ENCODE peak calls at places on chromosomes 16 and 17, in six cellular contexts. One of them, this sample, is unnamed.

GRCh38 chr16:12323007-12323699 is 346.6 kb downstream of the SNX29 start:
- DNase-seq in GM12865: peak
- DNase-seq in ascending aorta: no peak
- DNase-seq in dorsolateral prefrontal cortex: no peak
- DNase-seq in foreskin fibroblast: no peak
- DNase-seq in lung: no peak
- DNase-seq in this sample: no peak

GRCh38 chr17:80123791-80124190 is 22.4 kb downstream of the GAA start:
- DNase-seq in GM12865: no peak
- DNase-seq in ascending aorta: no peak
- DNase-seq in dorsolateral prefrontal cortex: no peak
- DNase-seq in foreskin fibroblast: no peak
- DNase-seq in lung: no peak
- DNase-seq in this sample: no peak

GRCh38 chr17:49590874-49591273 is 15.2 kb downstream of the NXPH3 start:
- DNase-seq in GM12865: no peak
- DNase-seq in ascending aorta: no peak
- DNase-seq in dorsolateral prefrontal cortex: no peak
- DNase-seq in foreskin fibroblast: no peak
- DNase-seq in lung: no peak
- DNase-seq in this sample: no peak

GRCh38 chr17:14302421-14303099 is 1.7 kb downstream of the HS3ST3B1 start:
- DNase-seq in GM12865: peak
- DNase-seq in ascending aorta: peak
- DNase-seq in dorsolateral prefrontal cortex: peak
- DNase-seq in foreskin fibroblast: peak
- DNase-seq in lung: peak
- DNase-seq in this sample: no peak

GRCh38 chr17:6178959-6179358 is 108.8 kb downstream of the WSCD1 start:
- DNase-seq in GM12865: no peak
- DNase-seq in ascending aorta: no peak
- DNase-seq in dorsolateral prefrontal cortex: no peak
- DNase-seq in foreskin fibroblast: no peak
- DNase-seq in lung: no peak
- DNase-seq in this sample: no peak

GRCh38 chr17:68344701-68345136 is 53.4 kb downstream of the ARSG start:
- DNase-seq in GM12865: no peak
- DNase-seq in ascending aorta: no peak
- DNase-seq in dorsolateral prefrontal cortex: no peak
- DNase-seq in foreskin fibroblast: no peak
- DNase-seq in lung: no peak
- DNase-seq in this sample: no peak

GRCh38 chr16:70778901-70779309 is 22.1 kb downstream of the VAC14 start:
- DNase-seq in GM12865: no peak
- DNase-seq in ascending aorta: peak
- DNase-seq in dorsolateral prefrontal cortex: no peak
- DNase-seq in foreskin fibroblast: peak
- DNase-seq in lung: peak
- DNase-seq in this sample: peak

GRCh38 chr16:57276596-57276995 is 7.9 kb downstream of the PLLP start:
- DNase-seq in GM12865: no peak
- DNase-seq in ascending aorta: no peak
- DNase-seq in dorsolateral prefrontal cortex: no peak
- DNase-seq in foreskin fibroblast: no peak
- DNase-seq in lung: no peak
- DNase-seq in this sample: no peak

GRCh38 chr16:56193951-56194726 is 2.9 kb downstream of the GNAO1 start:
- DNase-seq in GM12865: peak
- DNase-seq in ascending aorta: peak
- DNase-seq in dorsolateral prefrontal cortex: peak
- DNase-seq in foreskin fibroblast: peak
- DNase-seq in lung: peak
- DNase-seq in this sample: peak

GRCh38 chr17:17683710-17684365 is 2.6 kb downstream of the RAI1 start:
- DNase-seq in GM12865: no peak
- DNase-seq in ascending aorta: no peak
- DNase-seq in dorsolateral prefrontal cortex: no peak
- DNase-seq in foreskin fibroblast: no peak
- DNase-seq in lung: no peak
- DNase-seq in this sample: no peak

GRCh38 chr17:13704333-13704732 is 102.6 kb upstream of the HS3ST3A1 start:
- DNase-seq in GM12865: no peak
- DNase-seq in ascending aorta: no peak
- DNase-seq in dorsolateral prefrontal cortex: no peak
- DNase-seq in foreskin fibroblast: peak
- DNase-seq in lung: no peak
- DNase-seq in this sample: peak

GRCh38 chr16:28126684-28127620 is 63.4 kb upstream of the GSG1L start:
- DNase-seq in GM12865: peak
- DNase-seq in ascending aorta: no peak
- DNase-seq in dorsolateral prefrontal cortex: no peak
- DNase-seq in foreskin fibroblast: no peak
- DNase-seq in lung: no peak
- DNase-seq in this sample: peak

GRCh38 chr16:67294927-67295326 is 15.6 kb downstream of the PLEKHG4 start:
- DNase-seq in GM12865: no peak
- DNase-seq in ascending aorta: no peak
- DNase-seq in dorsolateral prefrontal cortex: no peak
- DNase-seq in foreskin fibroblast: peak
- DNase-seq in lung: no peak
- DNase-seq in this sample: no peak

GRCh38 chr17:46118969-46119368 is 74.3 kb downstream of the KANSL1 start:
- DNase-seq in GM12865: no peak
- DNase-seq in ascending aorta: no peak
- DNase-seq in dorsolateral prefrontal cortex: no peak
- DNase-seq in foreskin fibroblast: no peak
- DNase-seq in lung: no peak
- DNase-seq in this sample: no peak

GRCh38 chr17:78557598-78558039 is 19.6 kb downstream of the DNAH17 start:
- DNase-seq in GM12865: no peak
- DNase-seq in ascending aorta: no peak
- DNase-seq in dorsolateral prefrontal cortex: no peak
- DNase-seq in foreskin fibroblast: peak
- DNase-seq in lung: no peak
- DNase-seq in this sample: peak

GRCh38 chr16:85136213-85136704 is 24.0 kb upstream of the CIBAR2 start:
- DNase-seq in GM12865: peak
- DNase-seq in ascending aorta: no peak
- DNase-seq in dorsolateral prefrontal cortex: no peak
- DNase-seq in foreskin fibroblast: no peak
- DNase-seq in lung: no peak
- DNase-seq in this sample: no peak

GRCh38 chr16:78704421-78704820 is 605.0 kb downstream of the WWOX start:
- DNase-seq in GM12865: no peak
- DNase-seq in ascending aorta: no peak
- DNase-seq in dorsolateral prefrontal cortex: no peak
- DNase-seq in foreskin fibroblast: no peak
- DNase-seq in lung: no peak
- DNase-seq in this sample: no peak

GRCh38 chr16:89139907-89140361 is 31.6 kb upstream of the CDH15 start:
- DNase-seq in GM12865: no peak
- DNase-seq in ascending aorta: no peak
- DNase-seq in dorsolateral prefrontal cortex: no peak
- DNase-seq in foreskin fibroblast: no peak
- DNase-seq in lung: no peak
- DNase-seq in this sample: no peak

GRCh38 chr16:78177927-78178326 is 78.5 kb downstream of the WWOX start:
- DNase-seq in GM12865: no peak
- DNase-seq in ascending aorta: no peak
- DNase-seq in dorsolateral prefrontal cortex: no peak
- DNase-seq in foreskin fibroblast: no peak
- DNase-seq in lung: no peak
- DNase-seq in this sample: no peak

GRCh38 chr17:64133546-64134215 is 3.7 kb upstream of the ERN1 start:
- DNase-seq in GM12865: peak
- DNase-seq in ascending aorta: no peak
- DNase-seq in dorsolateral prefrontal cortex: no peak
- DNase-seq in foreskin fibroblast: no peak
- DNase-seq in lung: no peak
- DNase-seq in this sample: no peak

GRCh38 chr16:89600956-89601355 is 12.5 kb upstream of the DPEP1 start:
- DNase-seq in GM12865: no peak
- DNase-seq in ascending aorta: no peak
- DNase-seq in dorsolateral prefrontal cortex: no peak
- DNase-seq in foreskin fibroblast: peak
- DNase-seq in lung: no peak
- DNase-seq in this sample: no peak

GRCh38 chr17:15659663-15660062 is 24.4 kb downstream of the TRIM16 start:
- DNase-seq in GM12865: no peak
- DNase-seq in ascending aorta: no peak
- DNase-seq in dorsolateral prefrontal cortex: no peak
- DNase-seq in foreskin fibroblast: no peak
- DNase-seq in lung: peak
- DNase-seq in this sample: no peak

GRCh38 chr17:64635647-64636305 is 26.3 kb downstream of the SMURF2 start:
- DNase-seq in GM12865: peak
- DNase-seq in ascending aorta: no peak
- DNase-seq in dorsolateral prefrontal cortex: no peak
- DNase-seq in foreskin fibroblast: peak
- DNase-seq in lung: no peak
- DNase-seq in this sample: peak

GRCh38 chr16:49330562-49331201 is 42.9 kb upstream of the C16orf78 start:
- DNase-seq in GM12865: no peak
- DNase-seq in ascending aorta: no peak
- DNase-seq in dorsolateral prefrontal cortex: no peak
- DNase-seq in foreskin fibroblast: no peak
- DNase-seq in lung: peak
- DNase-seq in this sample: no peak

GRCh38 chr17:45318561-45319230 is 1.9 kb upstream of the MAP3K14 start:
- DNase-seq in GM12865: no peak
- DNase-seq in ascending aorta: no peak
- DNase-seq in dorsolateral prefrontal cortex: no peak
- DNase-seq in foreskin fibroblast: no peak
- DNase-seq in lung: no peak
- DNase-seq in this sample: no peak

DNA sequence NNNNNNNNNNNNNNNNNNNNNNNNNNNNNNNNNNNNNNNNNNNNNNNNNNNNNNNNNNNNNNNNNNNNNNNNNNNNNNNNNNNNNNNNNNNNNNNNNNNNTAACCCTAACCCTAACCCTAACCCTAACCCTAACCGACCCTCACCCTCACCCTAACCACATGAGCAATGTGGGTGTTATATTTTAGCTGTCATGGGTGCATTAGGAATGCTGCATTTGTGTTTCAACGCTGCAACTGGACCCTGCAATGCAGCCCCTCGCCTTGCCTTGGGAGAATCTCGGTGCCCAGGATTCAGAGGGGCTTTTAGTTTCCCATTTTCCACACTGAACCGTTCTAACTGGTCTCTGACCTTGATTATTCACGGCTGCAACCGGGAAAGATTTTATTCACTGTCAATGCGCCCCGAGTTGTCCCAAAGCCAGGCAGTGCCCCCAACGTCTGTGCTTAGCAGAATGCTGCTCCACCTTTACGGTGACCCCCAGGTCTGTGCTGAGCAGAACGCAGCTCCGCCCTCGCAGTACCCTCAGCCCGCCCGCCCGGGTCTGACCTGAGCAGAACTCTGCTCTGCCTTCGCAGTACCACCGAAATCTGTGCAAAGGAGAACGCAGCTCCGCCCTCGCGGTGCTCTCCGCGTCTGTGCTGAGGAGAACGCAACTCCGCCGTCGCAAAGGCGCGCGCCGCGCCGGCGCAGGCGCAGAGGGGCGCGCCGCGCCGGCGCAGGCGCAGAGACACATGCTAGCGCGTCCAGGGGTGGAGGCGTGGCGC is 43.3 kb downstream of the POLR3K start:
- DNase-seq in GM12865: no peak
- DNase-seq in ascending aorta: peak
- DNase-seq in dorsolateral prefrontal cortex: peak
- DNase-seq in foreskin fibroblast: no peak
- DNase-seq in lung: no peak
- DNase-seq in this sample: no peak
- H3K4me3 ChIP-seq in GM12865: peak
- H3K4me3 ChIP-seq in ascending aorta: no peak
- H3K4me3 ChIP-seq in dorsolateral prefrontal cortex: no peak
- H3K4me3 ChIP-seq in foreskin fibroblast: peak
- H3K4me3 ChIP-seq in lung: peak
- H3K4me3 ChIP-seq in this sample: peak

GRCh38 chr16:86565644-86566511 is 751 bp upstream of the FOXC2 start:
- DNase-seq in GM12865: no peak
- DNase-seq in ascending aorta: peak
- DNase-seq in dorsolateral prefrontal cortex: no peak
- DNase-seq in foreskin fibroblast: no peak
- DNase-seq in lung: no peak
- DNase-seq in this sample: no peak
- H3K4me3 ChIP-seq in GM12865: no peak
- H3K4me3 ChIP-seq in ascending aorta: peak
- H3K4me3 ChIP-seq in dorsolateral prefrontal cortex: peak
- H3K4me3 ChIP-seq in foreskin fibroblast: peak
- H3K4me3 ChIP-seq in lung: no peak
- H3K4me3 ChIP-seq in this sample: peak

GRCh38 chr17:8164815-8165131 is 2.0 kb upstream of the VAMP2 start:
- DNase-seq in GM12865: no peak
- DNase-seq in ascending aorta: no peak
- DNase-seq in dorsolateral prefrontal cortex: no peak
- DNase-seq in foreskin fibroblast: no peak
- DNase-seq in lung: no peak
- DNase-seq in this sample: no peak
- H3K4me3 ChIP-seq in GM12865: no peak
- H3K4me3 ChIP-seq in ascending aorta: no peak
- H3K4me3 ChIP-seq in dorsolateral prefrontal cortex: peak
- H3K4me3 ChIP-seq in foreskin fibroblast: no peak
- H3K4me3 ChIP-seq in lung: no peak
- H3K4me3 ChIP-seq in this sample: no peak

DNA sequence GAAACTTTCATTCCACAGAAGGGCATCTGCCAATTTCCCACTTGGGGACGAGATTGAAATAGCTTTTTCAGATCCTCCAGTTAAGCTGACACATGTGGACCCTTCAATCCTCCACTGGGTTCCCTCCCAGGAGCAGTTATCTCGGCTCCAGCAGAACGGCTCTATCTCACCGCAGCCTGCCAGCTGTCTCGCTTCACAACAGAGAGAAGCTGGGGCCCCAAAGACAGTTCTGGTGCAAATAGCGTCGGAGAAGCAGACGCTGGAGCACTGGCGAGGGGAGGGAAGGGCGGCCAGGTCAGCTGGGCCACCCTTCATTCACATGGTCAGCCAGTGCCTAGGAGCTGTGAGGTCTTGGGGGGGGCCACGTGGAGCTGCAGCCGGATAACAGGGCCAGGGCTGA is 141.2 kb upstream of the SDK2 start:
- DNase-seq in GM12865: no peak
- DNase-seq in ascending aorta: no peak
- DNase-seq in dorsolateral prefrontal cortex: no peak
- DNase-seq in foreskin fibroblast: no peak
- DNase-seq in lung: no peak
- DNase-seq in this sample: no peak
- H3K4me3 ChIP-seq in GM12865: no peak
- H3K4me3 ChIP-seq in ascending aorta: no peak
- H3K4me3 ChIP-seq in dorsolateral prefrontal cortex: no peak
- H3K4me3 ChIP-seq in foreskin fibroblast: no peak
- H3K4me3 ChIP-seq in lung: no peak
- H3K4me3 ChIP-seq in this sample: no peak

GRCh38 chr17:4704991-4705390 is 1.1 kb upstream of the PELP1 start:
- DNase-seq in GM12865: no peak
- DNase-seq in ascending aorta: no peak
- DNase-seq in dorsolateral prefrontal cortex: no peak
- DNase-seq in foreskin fibroblast: no peak
- DNase-seq in lung: no peak
- DNase-seq in this sample: no peak
- H3K4me3 ChIP-seq in GM12865: peak
- H3K4me3 ChIP-seq in ascending aorta: no peak
- H3K4me3 ChIP-seq in dorsolateral prefrontal cortex: no peak
- H3K4me3 ChIP-seq in foreskin fibroblast: peak
- H3K4me3 ChIP-seq in lung: no peak
- H3K4me3 ChIP-seq in this sample: no peak